ENCODE peak calls at places on chromosomes 3 and 15, in six cellular contexts. X is A549, G is GM23248, V is psoas muscle, F is heart left ventricle, D is cardiac muscle cell. M is an unnamed sample.
A peak's percentile ranks its signal among the peaks of the same experiment; 100 is the strongest.

GRCh38 chr3:195129644-195130492 is 141.1 kb downstream of the XXYLT1 start:
- DNase-seq in D (no peak), G (no peak), V (no peak), X (no peak), F (no peak), M (no peak)

GRCh38 chr3:149085828-149086231 is 503 bp downstream of the HLTF start:
- DNase-seq in D (peak; percentile 40), X (peak; percentile 35), G (peak; percentile 63), F (no peak), V (no peak), M (no peak)

GRCh38 chr3:105528956-105529355 is 162.2 kb downstream of the ALCAM start:
- DNase-seq in D (no peak), V (no peak), X (no peak), F (no peak), G (no peak), M (no peak)

GRCh38 chr3:155052470-155052869 is 27.6 kb upstream of the MME start:
- DNase-seq in D (no peak), F (no peak), V (no peak), G (no peak), X (no peak), M (no peak)

GRCh38 chr3:70982700-70983140 is 600.8 kb downstream of the FOXP1 start:
- DNase-seq in F (no peak), V (peak; percentile 62), D (peak; percentile 74), G (peak; percentile 93), X (peak; percentile 48), M (peak; percentile 77)

GRCh38 chr3:50971487-50971924 is 296.8 kb downstream of the DOCK3 start:
- DNase-seq in F (no peak), G (peak; percentile 63), V (no peak), X (peak; percentile 18), D (peak; percentile 58), M (no peak)

GRCh38 chr3:73056365-73057150 is 4.9 kb upstream of the EBLN2 start:
- DNase-seq in G (peak; percentile 72), F (no peak), V (no peak), X (peak; percentile 12), D (peak; percentile 64), M (no peak)

GRCh38 chr3:153404157-153404556 is 242.1 kb downstream of the RAP2B start:
- DNase-seq in D (no peak), F (no peak), V (no peak), G (peak; percentile 0), X (no peak), M (no peak)

GRCh38 chr3:27147215-27147614 is 222.0 kb downstream of the NEK10 start:
- DNase-seq in G (peak; percentile 54), D (no peak), X (no peak), V (no peak), F (no peak), M (no peak)

GRCh38 chr3:14000556-14000955 is 120.7 kb upstream of the WNT7A start:
- DNase-seq in V (no peak), X (no peak), G (no peak), D (no peak), F (no peak), M (no peak)

GRCh38 chr15:93166675-93167074 is 77.7 kb upstream of the RGMA start:
- DNase-seq in X (no peak), G (no peak), V (no peak), F (no peak), D (no peak), M (no peak)

GRCh38 chr3:49867871-49868321 is 1.8 kb downstream of the CAMKV start:
- DNase-seq in G (peak; percentile 65), V (no peak), F (no peak), D (peak; percentile 60), X (no peak), M (peak; percentile 28)

GRCh38 chr3:177852408-177852807 is 655.1 kb upstream of the TBL1XR1 start:
- DNase-seq in G (no peak), V (no peak), D (no peak), F (no peak), X (no peak), M (no peak)

GRCh38 chr3:45462522-45463262 is 74.3 kb downstream of the LARS2 start:
- DNase-seq in V (no peak), G (peak; percentile 45), F (no peak), D (peak; percentile 53), X (no peak), M (no peak)

GRCh38 chr3:59809016-59809415 is 759.2 kb upstream of the CFAP20DC start:
- DNase-seq in V (no peak), X (no peak), D (peak; percentile 21), G (peak; percentile 34), F (no peak), M (no peak)

GRCh38 chr15:44550256-44550655 is 13.3 kb downstream of the EIF3J start:
- DNase-seq in V (no peak), G (peak; percentile 66), F (no peak), D (peak; percentile 58), X (no peak), M (no peak)

GRCh38 chr3:61924065-61924740 is 362.8 kb downstream of the PTPRG start:
- DNase-seq in V (peak; percentile 83), X (no peak), D (no peak), F (peak; percentile 73), G (no peak), M (no peak)

GRCh38 chr3:21551019-21551418 is 200.0 kb downstream of the ZNF385D start:
- DNase-seq in V (no peak), F (no peak), X (no peak), G (peak; percentile 24), D (peak; percentile 19), M (no peak)

GRCh38 chr3:48416091-48416505 is 13.8 kb downstream of the PLXNB1 start:
- DNase-seq in D (no peak), X (no peak), F (no peak), V (peak; percentile 49), G (no peak), M (peak; percentile 68)

GRCh38 chr15:91849749-91850161 is 3.8 kb upstream of the SLCO3A1 start:
- DNase-seq in X (peak; percentile 72), D (peak; percentile 79), G (peak; percentile 73), F (no peak), V (no peak), M (no peak)

GRCh38 chr15:31464216-31465082 is 137.8 kb downstream of the KLF13 start:
- DNase-seq in X (no peak), V (no peak), F (no peak), D (no peak), G (no peak), M (peak; percentile 56)

GRCh38 chr3:130916507-130917167 is 22.8 kb downstream of the ATP2C1 start:
- DNase-seq in F (no peak), G (no peak), X (no peak), D (no peak), V (no peak), M (no peak)
- H3K4me1 ChIP-seq in F (peaks cover 26% of the 10 kb centered on the region), G (peaks cover 6% of the 10 kb centered on the region), X (no peaks in the 10 kb centered on the region), D (no peaks in the 10 kb centered on the region), V (peaks cover 45% of the 10 kb centered on the region), M (no peaks in the 10 kb centered on the region)

GRCh38 chr3:11563749-11564148 is 80.0 kb downstream of the VGLL4 start:
- DNase-seq in F (no peak), X (no peak), V (no peak), D (no peak), G (no peak), M (peak; percentile 55)
- H3K4me1 ChIP-seq in F (peaks cover 99% of the 10 kb centered on the region), X (peaks cover 14% of the 10 kb centered on the region), V (peaks cover 44% of the 10 kb centered on the region), D (peaks cover 6% of the 10 kb centered on the region), G (peaks cover 15% of the 10 kb centered on the region), M (peaks cover 18% of the 10 kb centered on the region)

DNA sequence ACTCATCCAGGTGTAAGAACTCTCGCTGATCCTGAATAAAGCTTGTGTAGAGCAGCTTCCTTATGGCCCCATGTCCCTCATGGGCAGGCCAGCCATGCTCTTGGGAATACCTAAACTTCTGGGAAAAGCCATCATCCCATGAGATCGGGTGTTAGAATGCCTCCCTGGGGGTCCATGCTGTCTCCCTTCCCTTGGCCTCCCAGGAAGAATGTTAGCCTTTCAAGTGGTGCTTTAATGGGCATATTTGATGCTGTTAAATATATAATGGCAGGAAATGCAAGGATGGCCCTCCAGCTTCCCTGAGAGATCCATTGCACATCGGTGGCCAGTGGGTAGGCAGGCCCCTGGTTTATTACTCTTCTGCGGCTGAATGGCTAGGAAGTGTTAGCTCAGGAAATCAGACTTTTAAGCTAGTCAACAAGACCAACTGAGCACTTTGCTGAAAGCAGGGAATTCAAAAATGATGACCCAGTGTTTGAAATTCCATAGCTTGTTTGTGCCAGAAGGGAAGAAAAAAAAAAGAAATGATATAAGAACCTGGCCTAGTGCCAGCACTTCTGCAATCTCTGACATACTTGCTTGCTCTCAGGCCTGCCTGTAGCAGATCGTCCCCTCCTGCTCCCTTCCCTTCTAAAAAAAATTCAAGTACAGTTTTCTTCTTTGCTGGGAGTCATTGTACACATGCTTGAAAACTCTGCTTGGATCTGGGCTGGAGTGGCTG is 60.6 kb upstream of the LRTM1 start:
- DNase-seq in D (peak; percentile 95), V (no peak), F (peak; percentile 42), X (no peak), G (peak; percentile 87), M (no peak)
- H3K4me1 ChIP-seq in D (peaks cover 21% of the 10 kb centered on the region), V (peaks cover 13% of the 10 kb centered on the region), F (peaks cover 14% of the 10 kb centered on the region), X (no peaks in the 10 kb centered on the region), G (peaks cover 17% of the 10 kb centered on the region), M (no peaks in the 10 kb centered on the region)

GRCh38 chr3:69292185-69292584 is 93.7 kb downstream of the FRMD4B start:
- DNase-seq in G (no peak), F (no peak), X (no peak), D (no peak), V (no peak), M (no peak)
- H3K4me1 ChIP-seq in G (peaks cover 5% of the 10 kb centered on the region), F (peaks cover 30% of the 10 kb centered on the region), X (no peaks in the 10 kb centered on the region), D (peaks cover 71% of the 10 kb centered on the region), V (no peaks in the 10 kb centered on the region), M (no peaks in the 10 kb centered on the region)

GRCh38 chr3:157285966-157286365 is 126.0 kb upstream of the CCNL1 start:
- DNase-seq in V (no peak), F (no peak), G (peak; percentile 16), X (no peak), D (peak; percentile 25), M (no peak)
- H3K4me1 ChIP-seq in V (no peaks in the 10 kb centered on the region), F (no peaks in the 10 kb centered on the region), G (peaks cover 47% of the 10 kb centered on the region), X (peaks cover 5% of the 10 kb centered on the region), D (no peaks in the 10 kb centered on the region), M (no peaks in the 10 kb centered on the region)

DNA sequence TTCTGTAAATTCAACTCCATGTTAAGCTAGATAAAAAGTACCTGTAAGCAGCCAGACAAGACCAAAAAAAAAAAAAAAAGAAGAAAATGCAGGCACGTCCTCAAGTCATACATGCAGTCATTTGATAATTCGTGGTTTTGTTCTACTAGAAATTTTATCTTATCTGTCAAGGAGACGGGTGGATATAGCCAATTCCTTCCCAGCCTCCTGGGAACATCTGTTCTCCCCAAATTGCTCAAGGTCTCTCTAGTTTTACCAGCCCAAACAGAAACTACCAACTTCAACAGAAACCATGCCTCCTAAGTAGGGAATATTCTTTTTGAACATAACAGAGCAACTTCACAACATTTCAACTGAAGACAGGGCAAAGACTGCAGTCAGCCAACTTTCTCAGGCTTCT is 19.5 kb downstream of the RYK start:
- DNase-seq in D (peak; percentile 77), X (no peak), F (no peak), G (no peak), V (no peak), M (no peak)
- H3K4me1 ChIP-seq in D (peaks cover 17% of the 10 kb centered on the region), X (peaks cover 9% of the 10 kb centered on the region), F (peaks cover 44% of the 10 kb centered on the region), G (peaks cover 33% of the 10 kb centered on the region), V (peaks cover 43% of the 10 kb centered on the region), M (peaks cover 3% of the 10 kb centered on the region)

M was measured in kidney.